ENCODE peak calls at places on chromosomes 4 and X, in seven cellular contexts. S is Caco-2, R is mammary epithelial cell, L is GM06990, Y is ovary, E is adipocyte, V is fibroblast of the aortic adventitia. P is an unnamed sample.
A peak's percentile ranks its signal among the peaks of the same experiment; 100 is the strongest.

GRCh38 chr4:116599859-116600258 is 485.5 kb downstream of the TRAM1L1 start:
- DNase-seq in R (no peak), Y (no peak), E (no peak), V (no peak), S (peak; percentile 7), L (no peak), P (no peak)

GRCh38 chr4:181938641-181939040 is 304.6 kb upstream of the TENM3 start:
- DNase-seq in R (no peak), V (no peak), E (no peak), Y (no peak), S (no peak), L (no peak), P (no peak)

GRCh38 chr4:182216005-182216404 is 27.2 kb upstream of the TENM3 start:
- DNase-seq in E (no peak), S (no peak), V (no peak), L (no peak), Y (no peak), R (no peak), P (no peak)

GRCh38 chrX:48890934-48891401 is 6.6 kb downstream of the TIMM17B start:
- DNase-seq in R (no peak), S (no peak), Y (no peak), E (peak; percentile 36), L (no peak), V (no peak), P (no peak)

GRCh38 chr4:16597829-16598228 is 300.6 kb downstream of the LDB2 start:
- DNase-seq in L (no peak), S (no peak), Y (no peak), V (peak; percentile 18), R (no peak), E (peak; percentile 37), P (peak; percentile 64)

GRCh38 chrX:38233891-38234807 is 13.5 kb upstream of the SRPX start:
- DNase-seq in S (peak; percentile 1), V (peak; percentile 96), L (no peak), E (peak; percentile 72), R (peak; percentile 61), Y (no peak), P (peak; percentile 93)

GRCh38 chrX:85024044-85024443 is 20.4 kb downstream of the APOOL start:
- DNase-seq in V (peak; percentile 44), R (no peak), E (no peak), S (no peak), L (no peak), Y (no peak), P (peak; percentile 8)

GRCh38 chr4:168585168-168586091 is 88.6 kb downstream of the PALLD start:
- DNase-seq in Y (peak; percentile 77), E (peak; percentile 93), R (peak; percentile 83), V (peak; percentile 90), S (peak; percentile 63), L (no peak), P (peak; percentile 91)

GRCh38 chr4:21531048-21531447 is 417.5 kb downstream of the KCNIP4 start:
- DNase-seq in R (no peak), L (no peak), S (no peak), E (no peak), Y (no peak), V (no peak), P (no peak)

GRCh38 chr4:48748949-48749596 is 31.0 kb downstream of the FRYL start:
- DNase-seq in Y (no peak), E (no peak), V (peak; percentile 16), L (no peak), S (no peak), R (no peak), P (peak; percentile 57)

GRCh38 chr4:176137626-176138025 is 57.8 kb downstream of the SPATA4 start:
- DNase-seq in E (peak; percentile 42), Y (no peak), S (no peak), L (no peak), V (peak; percentile 57), R (peak; percentile 2), P (peak; percentile 22)

GRCh38 chrX:14546190-14546589 is 16.9 kb downstream of the GLRA2 start:
- DNase-seq in R (no peak), E (no peak), L (no peak), V (no peak), Y (no peak), S (no peak), P (no peak)

GRCh38 chr4:38678078-38678477 is 14.1 kb downstream of the KLF3 start:
- DNase-seq in E (peak; percentile 58), V (peak; percentile 92), S (no peak), L (no peak), Y (no peak), R (peak; percentile 58), P (peak; percentile 95)

GRCh38 chrX:16002185-16002584 is 121.2 kb upstream of the GRPR start:
- DNase-seq in S (no peak), V (peak; percentile 12), E (no peak), Y (no peak), R (no peak), L (no peak), P (peak; percentile 41)

GRCh38 chrX:53074987-53075386 is 7.2 kb upstream of the TSPYL2 start:
- DNase-seq in R (no peak), Y (no peak), L (no peak), V (no peak), E (no peak), S (no peak), P (no peak)

GRCh38 chr4:5812506-5813229 is 80.2 kb downstream of the CRMP1 start:
- DNase-seq in S (peak; percentile 60), Y (no peak), R (peak; percentile 55), V (peak; percentile 84), L (no peak), E (peak; percentile 88), P (peak; percentile 85)

GRCh38 chr4:112645541-112646329 is 8.8 kb downstream of the LARP7 start:
- DNase-seq in L (no peak), Y (no peak), R (no peak), S (no peak), V (no peak), E (no peak), P (no peak)

GRCh38 chr4:112647785-112648184 is 10.8 kb downstream of the LARP7 start:
- DNase-seq in L (no peak), R (no peak), S (no peak), V (peak; percentile 10), E (no peak), Y (no peak), P (no peak)

GRCh38 chr4:112649055-112649408 is 12.1 kb downstream of the LARP7 start:
- DNase-seq in R (no peak), Y (no peak), S (no peak), L (no peak), V (no peak), E (peak; percentile 12), P (no peak)

GRCh38 chr4:112648263-112649054 is 11.5 kb downstream of the LARP7 start:
- DNase-seq in L (no peak), Y (no peak), V (peak; percentile 43), E (peak; percentile 14), S (no peak), R (no peak), P (no peak)

DNA sequence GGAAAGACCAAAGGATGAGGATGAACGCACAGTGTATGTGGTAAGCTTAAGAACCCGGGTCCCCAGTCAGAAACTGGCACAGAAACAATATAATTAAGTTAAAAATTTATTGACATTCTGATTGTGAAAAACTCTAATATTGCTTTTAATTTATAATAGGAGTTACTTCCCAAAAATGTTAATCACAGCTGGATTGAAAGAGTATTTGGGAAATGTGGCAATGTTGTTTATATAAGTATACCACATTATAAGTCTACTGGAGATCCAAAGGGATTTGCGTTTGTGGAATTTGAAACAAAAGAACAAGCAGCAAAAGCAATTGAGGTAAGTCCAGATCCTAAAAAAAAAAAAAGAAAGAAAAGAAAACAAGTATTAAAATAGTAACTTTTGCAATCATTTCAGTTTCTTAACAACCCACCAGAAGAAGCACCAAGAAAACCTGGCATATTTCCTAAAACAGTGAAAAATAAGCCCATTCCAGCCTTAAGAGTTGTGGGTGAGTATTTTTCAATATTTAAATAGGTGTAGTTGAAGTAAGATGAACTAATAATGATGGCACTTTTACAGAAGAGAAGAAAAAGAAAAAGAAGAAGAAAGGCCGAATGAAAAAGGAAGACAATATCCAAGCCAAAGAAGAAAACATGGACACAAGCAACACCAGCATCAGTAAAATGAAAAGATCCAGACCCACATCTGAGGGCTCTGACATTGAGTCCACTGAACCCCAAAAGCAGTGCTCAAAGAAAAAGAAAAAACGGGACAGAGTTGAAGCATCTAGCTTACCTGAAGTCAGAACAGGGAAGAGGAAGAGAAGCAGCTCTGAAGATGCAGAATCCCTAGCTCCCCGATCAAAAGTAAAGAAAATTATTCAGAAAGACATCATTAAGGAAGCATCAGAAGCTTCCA is 9.9 kb downstream of the LARP7 start:
- DNase-seq in S (no peak), R (no peak), E (no peak), V (no peak), Y (no peak), L (no peak), P (no peak)
- H3K4me3 ChIP-seq in S (no peak overlapping the region), R (no peak overlapping the region), E (no peak overlapping the region), V (no peak overlapping the region), Y (no peak overlapping the region), L (no peak overlapping the region), P (no peak overlapping the region)

GRCh38 chr4:127783971-127784519 is 1.9 kb downstream of the HSPA4L start:
- DNase-seq in V (peak; percentile 6), S (no peak), E (peak; percentile 6), R (peak; percentile 59), Y (no peak), L (no peak), P (no peak)
- H3K4me3 ChIP-seq in V (peak overlapping the region; percentile 31), S (peak overlapping the region; percentile 59), E (peak overlapping the region; percentile 90), R (peak overlapping the region; percentile 85), Y (no peak overlapping the region), L (peak overlapping the region; percentile 92), P (no peak overlapping the region)

GRCh38 chr4:86089053-86089452 is 270.8 kb downstream of the MAPK10 start:
- DNase-seq in V (no peak), R (no peak), L (no peak), Y (no peak), E (no peak), S (no peak), P (no peak)

GRCh38 chr4:86096373-86096772 is 263.5 kb downstream of the MAPK10 start:
- DNase-seq in R (no peak), Y (no peak), E (no peak), L (no peak), S (no peak), V (no peak), P (no peak)

GRCh38 chr4:86091201-86091600 is 268.7 kb downstream of the MAPK10 start:
- DNase-seq in E (no peak), S (no peak), R (no peak), L (no peak), V (no peak), Y (no peak), P (no peak)

GRCh38 chr4:86089924-86090323 is 269.9 kb downstream of the MAPK10 start:
- DNase-seq in E (no peak), S (no peak), Y (no peak), V (peak; percentile 10), R (no peak), L (no peak), P (no peak)

GRCh38 chr4:86092684-86093083 is 267.2 kb downstream of the MAPK10 start:
- DNase-seq in R (peak; percentile 66), E (peak; percentile 77), S (no peak), V (peak; percentile 90), L (no peak), Y (no peak), P (peak; percentile 87)
- H3K4me3 ChIP-seq in R (no peak overlapping the region), E (no peak overlapping the region), S (no peak overlapping the region), V (no peak overlapping the region), L (no peak overlapping the region), Y (no peak overlapping the region), P (no peak overlapping the region)

DNA sequence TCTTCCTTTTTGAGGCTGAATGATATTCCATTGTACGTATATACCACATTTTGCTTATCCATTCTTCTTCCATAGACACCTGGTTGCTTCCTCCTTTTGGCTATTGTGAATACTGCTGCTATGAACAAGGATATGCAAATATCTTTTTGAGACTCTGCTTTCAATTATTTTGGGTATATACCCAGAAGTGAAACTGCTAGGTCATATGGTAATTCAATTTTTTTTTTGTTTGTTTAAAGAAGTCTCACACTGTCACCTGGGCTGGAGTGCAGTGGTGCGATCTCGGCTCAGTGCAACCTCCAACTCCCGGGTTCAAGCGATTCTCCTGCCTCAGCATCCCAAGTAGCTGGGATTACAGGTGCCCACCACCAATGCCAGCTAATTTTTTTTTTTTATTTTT is 75.3 kb downstream of the METTL14 start:
- DNase-seq in R (no peak), S (no peak), E (no peak), L (peak; percentile 31), V (no peak), Y (no peak), P (no peak)
- H3K4me3 ChIP-seq in R (no peak overlapping the region), S (no peak overlapping the region), E (no peak overlapping the region), L (no peak overlapping the region), V (no peak overlapping the region), Y (no peak overlapping the region), P (no peak overlapping the region)

P was measured in fibroblast of pulmonary artery.